ENCODE peak calls at places on chromosomes 7 and 10, in nine cellular contexts. W is neural crest cell, A is psoas muscle, T is nephron progenitor cell, X is mammary epithelial cell, F is spleen, Z is fibroblast of the aortic adventitia, J is chondrocyte, S is mucosa of descending colon. O is an unnamed sample.

GRCh38 chr7:75722381-75722780 is 16.4 kb downstream of the HIP1 start:
- DNase-seq in W (no peak), S (no peak), Z (no peak), J (no peak), T (no peak), A (no peak), X (no peak), F (peak; percentile 22), O (no peak)

GRCh38 chr7:157518514-157519175 is 181.8 kb downstream of the DNAJB6 start:
- DNase-seq in A (no peak), T (no peak), F (no peak), J (peak; percentile 66), Z (no peak), X (no peak), W (no peak), S (no peak), O (peak; percentile 53)

GRCh38 chr10:34272316-34272715 is 542.8 kb downstream of the PARD3 start:
- DNase-seq in A (no peak), J (no peak), T (peak; percentile 16), X (no peak), S (no peak), Z (no peak), F (no peak), W (no peak), O (no peak)

GRCh38 chr7:12646139-12646538 is 41.3 kb upstream of the ARL4A start:
- DNase-seq in T (no peak), W (no peak), X (no peak), J (no peak), A (no peak), F (no peak), S (no peak), Z (peak; percentile 60), O (peak; percentile 15)

GRCh38 chr10:20768849-20769248 is 128.3 kb downstream of the NEBL start:
- DNase-seq in T (no peak), J (no peak), F (no peak), S (no peak), X (peak; percentile 11), A (no peak), W (no peak), Z (peak; percentile 11), O (no peak)

GRCh38 chr10:8617792-8618191 is 563.3 kb downstream of the GATA3 start:
- DNase-seq in X (peak; percentile 39), T (no peak), W (no peak), Z (no peak), S (no peak), F (no peak), A (no peak), J (no peak), O (no peak)

GRCh38 chr7:114822131-114822530 is 99.8 kb upstream of the MDFIC start:
- DNase-seq in T (no peak), J (no peak), S (no peak), W (no peak), F (no peak), X (no peak), Z (no peak), A (no peak), O (no peak)

GRCh38 chr10:78849115-78849514 is 219.7 kb upstream of the ZMIZ1 start:
- DNase-seq in J (no peak), T (no peak), W (no peak), A (no peak), F (no peak), S (no peak), X (no peak), Z (no peak), O (no peak)

GRCh38 chr10:1199897-1200721 is 143.9 kb downstream of the WDR37 start:
- DNase-seq in X (no peak), T (no peak), F (peak; percentile 59), W (no peak), Z (no peak), S (no peak), J (no peak), A (no peak), O (peak; percentile 78)

GRCh38 chr7:55360486-55360885 is 4.7 kb upstream of the LANCL2 start:
- DNase-seq in F (no peak), Z (peak; percentile 11), S (no peak), W (no peak), X (no peak), J (no peak), A (no peak), T (no peak), O (peak; percentile 66)

GRCh38 chr7:155815332-155816191 is 3.3 kb upstream of the SHH start:
- DNase-seq in J (no peak), T (peak; percentile 79), A (no peak), S (peak; percentile 85), W (peak; percentile 71), F (peak; percentile 86), X (peak; percentile 42), Z (peak; percentile 25), O (peak; percentile 98)

GRCh38 chr7:80764132-80764531 is 125.7 kb downstream of the CD36 start:
- DNase-seq in X (no peak), A (no peak), W (no peak), T (no peak), S (no peak), F (no peak), J (no peak), Z (no peak), O (no peak)

GRCh38 chr7:30091431-30092386 is 43.1 kb upstream of the MTURN start:
- DNase-seq in S (no peak), W (no peak), A (no peak), X (peak; percentile 70), Z (peak; percentile 93), T (no peak), J (no peak), F (no peak), O (peak; percentile 89)

GRCh38 chr10:34721201-34721840 is 93.8 kb downstream of the PARD3 start:
- DNase-seq in F (no peak), X (peak; percentile 81), Z (peak; percentile 54), S (no peak), A (no peak), W (no peak), J (no peak), T (no peak), O (peak; percentile 87)

GRCh38 chr10:108031505-108031904 is 867.0 kb upstream of the SORCS1 start:
- DNase-seq in J (no peak), T (no peak), X (no peak), A (no peak), F (no peak), S (no peak), Z (no peak), W (no peak), O (no peak)

GRCh38 chr10:4830546-4830945 is 4.5 kb downstream of the AKR1E2 start:
- DNase-seq in T (no peak), J (no peak), Z (no peak), S (no peak), F (no peak), X (no peak), W (no peak), A (no peak), O (no peak)

GRCh38 chr10:86192147-86192546 is 174.4 kb downstream of the GRID1 start:
- DNase-seq in F (no peak), T (no peak), X (no peak), Z (no peak), S (no peak), J (no peak), W (no peak), A (no peak), O (no peak)

DNA sequence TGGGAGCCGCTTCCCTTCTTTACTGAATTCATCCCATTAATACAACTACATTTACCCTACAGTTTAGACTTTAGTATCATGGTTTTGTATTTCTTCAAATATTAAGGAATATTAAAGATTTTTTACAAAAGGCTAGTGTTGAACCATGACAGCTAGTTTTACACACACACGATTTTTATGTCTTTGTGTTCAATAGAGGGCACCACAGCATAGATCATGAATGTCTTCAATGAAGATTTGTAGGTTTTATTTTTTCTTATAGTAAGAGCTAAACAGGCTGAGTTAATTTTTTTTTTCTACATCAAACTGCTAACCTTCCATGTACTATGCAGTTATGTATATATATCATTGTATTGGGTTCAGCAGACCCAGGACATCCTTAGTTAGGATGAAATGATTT is 76.9 kb downstream of the SNX10 start:
- DNase-seq in W (no peak), A (no peak), J (no peak), Z (peak; percentile 17), T (no peak), F (no peak), S (no peak), X (no peak), O (no peak)
- TF ChIP-seq CTCF in W (no peak), A (no peak), J (peak; percentile 31), Z (no peak), T (no peak), F (no peak), S (no peak), X (no peak), O (peak; percentile 10)

GRCh38 chr7:116524609-116525297 is at the start of gene CAV1:
- DNase-seq in X (peak; percentile 98), S (peak; percentile 60), W (peak; percentile 18), A (peak; percentile 89), F (peak; percentile 89), Z (peak; percentile 93), J (peak; percentile 95), T (peak; percentile 44), O (peak; percentile 99)
- TF ChIP-seq CTCF in X (no peak), S (no peak), W (no peak), A (peak; percentile 3), F (no peak), Z (peak; percentile 34), J (peak; percentile 62), T (no peak), O (peak; percentile 9)

DNA sequence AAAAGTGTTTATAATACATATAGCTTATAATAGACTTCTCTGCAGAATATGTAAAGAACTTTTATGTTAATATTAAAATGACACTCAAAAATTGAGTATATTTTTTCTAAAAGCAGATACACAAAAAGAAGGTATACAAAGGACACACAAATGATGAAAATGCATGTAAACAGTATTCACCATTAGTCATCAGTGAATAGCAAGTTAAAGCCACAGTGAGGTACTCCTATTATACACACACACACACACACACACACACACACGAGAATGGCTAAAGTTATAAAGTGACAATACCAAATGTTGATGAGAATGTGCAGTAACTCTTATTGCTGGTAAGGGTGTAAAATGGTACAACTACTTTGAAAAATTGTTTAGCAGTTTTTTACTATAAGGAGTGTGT is 92.9 kb downstream of the ITGB1 start:
- DNase-seq in Z (no peak), W (no peak), S (no peak), T (no peak), A (no peak), F (no peak), J (no peak), X (no peak), O (no peak)
- TF ChIP-seq CTCF in Z (no peak), W (no peak), S (no peak), T (no peak), A (no peak), F (no peak), J (no peak), X (no peak), O (no peak)

DNA sequence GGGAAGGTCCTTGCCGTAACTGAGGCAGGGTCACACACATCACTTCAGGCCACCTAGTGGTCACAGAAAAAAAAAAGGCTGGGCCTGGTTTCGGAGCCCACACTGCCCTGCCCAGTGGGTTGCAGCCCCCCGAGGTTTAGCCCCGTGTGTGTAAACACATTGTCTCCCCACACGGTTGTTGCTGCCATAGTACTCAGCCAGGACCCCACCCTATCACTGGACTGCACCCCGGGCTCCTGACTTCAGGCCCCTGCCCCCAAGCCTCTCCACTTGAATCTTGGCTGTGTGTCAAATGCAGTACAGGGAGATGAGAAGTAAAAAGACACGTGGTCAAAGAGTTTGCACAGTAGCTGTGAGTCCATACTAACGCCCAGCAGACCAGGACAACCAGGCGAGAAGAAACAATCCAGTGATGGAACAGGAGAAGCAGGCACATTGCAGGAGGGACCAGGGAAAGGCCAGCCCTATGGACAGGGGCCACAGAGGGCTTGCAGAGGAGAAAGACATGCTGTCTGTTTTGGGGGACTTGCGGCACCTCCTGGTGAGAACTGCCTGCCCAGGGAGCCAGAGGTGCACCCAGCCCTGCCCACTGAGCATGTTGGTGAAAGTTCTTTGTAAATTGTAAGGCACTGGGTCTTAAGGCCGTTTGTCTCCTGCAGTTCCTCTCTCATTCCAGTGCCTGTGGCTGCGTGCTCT is 91.3 kb upstream of the MACROH2A2 start:
- DNase-seq in A (no peak), F (no peak), X (no peak), T (no peak), W (peak; percentile 10), Z (no peak), J (no peak), S (no peak), O (peak; percentile 72)
- TF ChIP-seq CTCF in A (peak; percentile 16), F (no peak), X (peak; percentile 4), T (peak; percentile 23), W (peak; percentile 54), Z (peak; percentile 34), J (peak; percentile 70), S (no peak), O (peak; percentile 37)